ENCODE peak calls at places on chromosomes 1 and 21, in seven cellular contexts. N is stimulated activated CD8-positive, alpha-beta memory T cell treated with anti-CD3 and anti-CD28 coated beads, Interleukin-4, amount 100 ng/mL, for 4 hours; C is nephron progenitor cell; W is BJ; L is T1000; Z is ELR; V is activated T-cell treated with anti-CD3 and anti-CD28 coated beads for 1 hour. R is an unnamed sample.

GRCh38 chr1:173445164-173445563 is 32.0 kb upstream of the PRDX6 start:
- DNase-seq in N (no peak), C (no peak), W (no peak), L (no peak), Z (no peak), V (no peak), R (no peak)

GRCh38 chr21:25370311-25370744 is 237.0 kb downstream of the MRPL39 start:
- DNase-seq in N (no peak), C (no peak), W (no peak), L (peak), Z (peak), V (no peak), R (no peak)

GRCh38 chr21:34358866-34359265 is 4.9 kb upstream of the KCNE2 start:
- DNase-seq in N (no peak), C (no peak), W (no peak), L (no peak), Z (no peak), V (no peak), R (no peak)

GRCh38 chr1:68429233-68429804 is 20.4 kb downstream of the RPE65 start:
- DNase-seq in N (no peak), C (no peak), W (no peak), L (no peak), Z (no peak), V (no peak), R (no peak)

GRCh38 chr1:39034114-39034654 is 8.0 kb downstream of the NDUFS5 start:
- DNase-seq in N (no peak), C (no peak), W (no peak), L (no peak), Z (no peak), V (no peak), R (no peak)

GRCh38 chr1:55310517-55310927 is 95.4 kb upstream of the USP24 start:
- DNase-seq in N (no peak), C (no peak), W (peak), L (peak), Z (peak), V (no peak), R (no peak)

GRCh38 chr21:45865106-45865835 is 116.3 kb upstream of the COL6A1 start:
- DNase-seq in N (no peak), C (no peak), W (peak), L (peak), Z (peak), V (no peak), R (no peak)

GRCh38 chr1:23122023-23122738 is 46.5 kb downstream of the LUZP1 start:
- DNase-seq in N (no peak), C (no peak), W (no peak), L (no peak), Z (no peak), V (no peak), R (no peak)

GRCh38 chr1:214850432-214851010 is 232.0 kb upstream of the KCNK2 start:
- DNase-seq in N (no peak), C (no peak), W (no peak), L (peak), Z (peak), V (no peak), R (no peak)

GRCh38 chr1:28581531-28582247 is 10.4 kb upstream of the RAB42 start:
- DNase-seq in N (peak), C (peak), W (peak), L (peak), Z (peak), V (peak), R (peak)

GRCh38 chr1:155324717-155325595 is 4.3 kb downstream of the RUSC1 start:
- DNase-seq in N (no peak), C (peak), W (no peak), L (peak), Z (peak), V (peak), R (no peak)

GRCh38 chr1:108121361-108122143 is 78.6 kb downstream of the SLC25A24 start:
- DNase-seq in N (no peak), C (no peak), W (no peak), L (no peak), Z (peak), V (no peak), R (no peak)

GRCh38 chr1:74703386-74704182 is 29.3 kb downstream of the CRYZ start:
- DNase-seq in N (no peak), C (no peak), W (no peak), L (no peak), Z (no peak), V (no peak), R (no peak)

GRCh38 chr21:14259669-14260458 is 43.9 kb downstream of the RBM11 start:
- DNase-seq in N (no peak), C (peak), W (no peak), L (no peak), Z (peak), V (no peak), R (no peak)

GRCh38 chr1:47521034-47521871 is 83.4 kb downstream of the FOXD2 start:
- DNase-seq in N (no peak), C (no peak), W (no peak), L (no peak), Z (no peak), V (no peak), R (no peak)

GRCh38 chr1:152047607-152047953 is 10.8 kb upstream of the S100A11 start:
- DNase-seq in N (no peak), C (peak), W (no peak), L (peak), Z (peak), V (no peak), R (peak)

GRCh38 chr1:116766616-116767469 is 12.6 kb downstream of the CD2 start:
- DNase-seq in N (no peak), C (no peak), W (no peak), L (no peak), Z (no peak), V (no peak), R (no peak)

GRCh38 chr1:52337439-52337838 is 28.6 kb downstream of the CC2D1B start:
- DNase-seq in N (no peak), C (no peak), W (no peak), L (no peak), Z (no peak), V (no peak), R (no peak)

GRCh38 chr1:15953791-15954201 is 22.1 kb downstream of the ZBTB17 start:
- DNase-seq in N (no peak), C (no peak), W (no peak), L (no peak), Z (no peak), V (no peak), R (no peak)

GRCh38 chr1:3012511-3013291 is 8.6 kb upstream of the ACTRT2 start:
- DNase-seq in N (peak), C (peak), W (no peak), L (no peak), Z (no peak), V (peak), R (peak)

GRCh38 chr1:156282143-156282478 is 514 bp downstream of the SMG5 start:
- DNase-seq in N (no peak), C (no peak), W (no peak), L (no peak), Z (peak), V (no peak), R (no peak)

GRCh38 chr1:210441028-210441427 is 112.3 kb downstream of the HHAT start:
- DNase-seq in N (no peak), C (no peak), W (no peak), L (no peak), Z (no peak), V (no peak), R (no peak)

GRCh38 chr1:3478187-3478586 is 23.7 kb downstream of the ARHGEF16 start:
- DNase-seq in N (no peak), C (no peak), W (no peak), L (no peak), Z (no peak), V (no peak), R (no peak)

R was measured in T-helper 9 cell.